ENCODE peak calls at places on chromosomes 4 and X, in eight cellular contexts. B is RWPE1; O is uterus; K is CD4-positive, alpha-beta T cell; J is right lobe of liver; W is body of pancreas; D is tibial nerve; Z is fibroblast of lung. R is an unnamed sample.

GRCh38 chr4:85149656-85150055 is 183.2 kb upstream of the WDFY3 start:
- DNase-seq in B (peak), O (no peak), K (no peak), J (no peak), W (no peak), D (no peak), Z (peak), R (no peak)

GRCh38 chrX:45142185-45142584 is 58.5 kb downstream of the DIPK2B start:
- DNase-seq in B (no peak), O (no peak), K (no peak), J (no peak), W (no peak), D (no peak), Z (no peak), R (no peak)

GRCh38 chr4:95446204-95446603 is 102.6 kb downstream of the UNC5C start:
- DNase-seq in B (no peak), O (no peak), K (no peak), J (no peak), W (no peak), D (no peak), Z (no peak), R (no peak)

GRCh38 chr4:108360857-108361820 is 192.4 kb upstream of the LEF1 start:
- DNase-seq in B (peak), O (no peak), K (no peak), J (no peak), W (no peak), D (no peak), Z (peak), R (no peak)

GRCh38 chr4:71545168-71545567 is 206.3 kb downstream of the SLC4A4 start:
- DNase-seq in B (no peak), O (no peak), K (no peak), J (no peak), W (no peak), D (no peak), Z (peak), R (no peak)

GRCh38 chr4:89438102-89438831 is 130.7 kb upstream of the GPRIN3 start:
- DNase-seq in B (peak), O (no peak), K (peak), J (no peak), W (peak), D (no peak), Z (no peak), R (no peak)

GRCh38 chr4:39928538-39928937 is 49.2 kb downstream of the PDS5A start:
- DNase-seq in B (no peak), O (no peak), K (no peak), J (no peak), W (no peak), D (no peak), Z (no peak), R (no peak)

GRCh38 chr4:104726002-104726401 is 231.3 kb upstream of the CXXC4 start:
- DNase-seq in B (no peak), O (no peak), K (no peak), J (no peak), W (no peak), D (no peak), Z (no peak), R (no peak)

GRCh38 chr4:94536649-94537464 is 85.1 kb downstream of the PDLIM5 start:
- DNase-seq in B (no peak), O (no peak), K (no peak), J (no peak), W (no peak), D (no peak), Z (no peak), R (no peak)

GRCh38 chr4:90958256-90958895 is 831.2 kb downstream of the CCSER1 start:
- DNase-seq in B (peak), O (no peak), K (no peak), J (no peak), W (no peak), D (no peak), Z (peak), R (no peak)

GRCh38 chr4:122584517-122584916 is 36.3 kb downstream of the IL21 start:
- DNase-seq in B (peak), O (no peak), K (no peak), J (no peak), W (no peak), D (no peak), Z (peak), R (no peak)

GRCh38 chrX:119008122-119008744 is 33.8 kb downstream of the LONRF3 start:
- DNase-seq in B (peak), O (no peak), K (peak), J (no peak), W (peak), D (no peak), Z (no peak), R (no peak)

GRCh38 chrX:118553042-118553714 is 57.6 kb downstream of the DOCK11 start:
- DNase-seq in B (no peak), O (no peak), K (no peak), J (no peak), W (no peak), D (no peak), Z (peak), R (no peak)

GRCh38 chr4:123250843-123251242 is 145.8 kb upstream of the SPRY1 start:
- DNase-seq in B (no peak), O (peak), K (no peak), J (no peak), W (no peak), D (peak), Z (peak), R (no peak)

GRCh38 chr4:177235026-177235425 is 74.6 kb upstream of the NEIL3 start:
- DNase-seq in B (no peak), O (no peak), K (no peak), J (no peak), W (no peak), D (no peak), Z (peak), R (no peak)

GRCh38 chr4:183260491-183261151 is 59.5 kb downstream of the CLDN22 start:
- DNase-seq in B (no peak), O (no peak), K (no peak), J (no peak), W (no peak), D (no peak), Z (no peak), R (no peak)

GRCh38 chr4:37562592-37562991 is 123.6 kb downstream of the RELL1 start:
- DNase-seq in B (peak), O (no peak), K (no peak), J (no peak), W (no peak), D (no peak), Z (peak), R (no peak)

GRCh38 chr4:122606364-122607043 is 14.4 kb downstream of the IL21 start:
- DNase-seq in B (no peak), O (no peak), K (no peak), J (no peak), W (no peak), D (no peak), Z (no peak), R (no peak)

GRCh38 chr4:26192921-26193894 is 127.6 kb upstream of the RBPJ start:
- DNase-seq in B (no peak), O (peak), K (no peak), J (no peak), W (no peak), D (no peak), Z (no peak), R (peak)

GRCh38 chr4:83043801-83044407 is 8.9 kb downstream of the COPS4 start:
- DNase-seq in B (peak), O (peak), K (no peak), J (no peak), W (no peak), D (no peak), Z (peak), R (no peak)

GRCh38 chrX:138191998-138192397 is 519.5 kb downstream of the FGF13 start:
- DNase-seq in B (no peak), O (no peak), K (no peak), J (no peak), W (peak), D (no peak), Z (peak), R (no peak)

GRCh38 chrX:6225307-6226052 is 3.2 kb downstream of the NLGN4X start:
- DNase-seq in B (no peak), O (no peak), K (no peak), J (no peak), W (no peak), D (no peak), Z (peak), R (no peak)

GRCh38 chrX:12894074-12894691 is 12.2 kb upstream of the TLR8 start:
- DNase-seq in B (peak), O (peak), K (peak), J (no peak), W (peak), D (no peak), Z (no peak), R (no peak)

GRCh38 chr4:146334862-146335449 is 120.6 kb downstream of the REELD1 start:
- DNase-seq in B (no peak), O (no peak), K (no peak), J (no peak), W (no peak), D (no peak), Z (no peak), R (no peak)

GRCh38 chrX:49930046-49930445 is 7.7 kb downstream of the CLCN5 start:
- DNase-seq in B (no peak), O (no peak), K (no peak), J (no peak), W (no peak), D (no peak), Z (no peak), R (no peak)

GRCh38 chr4:140567722-140568121 is 1.0 kb downstream of the UCP1 start:
- DNase-seq in B (no peak), O (no peak), K (no peak), J (no peak), W (peak), D (no peak), Z (peak), R (no peak)

GRCh38 chr4:175511861-175512260 is 300.2 kb downstream of the GPM6A start:
- DNase-seq in B (no peak), O (no peak), K (no peak), J (no peak), W (no peak), D (no peak), Z (no peak), R (no peak)

GRCh38 chrX:68462197-68462596 is 28.9 kb upstream of the OPHN1 start:
- DNase-seq in B (no peak), O (no peak), K (no peak), J (no peak), W (no peak), D (no peak), Z (peak), R (no peak)

GRCh38 chr4:59597536-59598232 is 1602.4 kb upstream of the ADGRL3 start:
- DNase-seq in B (no peak), O (no peak), K (no peak), J (no peak), W (no peak), D (no peak), Z (no peak), R (no peak)

GRCh38 chrX:7603387-7603786 is 239.6 kb upstream of the VCX start:
- DNase-seq in B (no peak), O (no peak), K (no peak), J (no peak), W (no peak), D (no peak), Z (no peak), R (no peak)

GRCh38 chrX:16435399-16435986 is 214.5 kb upstream of the S100G start:
- DNase-seq in B (no peak), O (no peak), K (no peak), J (no peak), W (no peak), D (no peak), Z (no peak), R (no peak)

GRCh38 chrX:16427668-16428067 is 222.3 kb upstream of the S100G start:
- DNase-seq in B (no peak), O (no peak), K (no peak), J (no peak), W (no peak), D (no peak), Z (no peak), R (no peak)

GRCh38 chrX:16433021-16433420 is 216.9 kb upstream of the S100G start:
- DNase-seq in B (no peak), O (no peak), K (no peak), J (no peak), W (no peak), D (no peak), Z (no peak), R (no peak)

GRCh38 chrX:16429391-16429790 is 220.6 kb upstream of the S100G start:
- DNase-seq in B (no peak), O (no peak), K (no peak), J (no peak), W (no peak), D (no peak), Z (no peak), R (no peak)

GRCh38 chrX:16431266-16431665 is 218.7 kb upstream of the S100G start:
- DNase-seq in B (no peak), O (no peak), K (no peak), J (no peak), W (no peak), D (no peak), Z (no peak), R (no peak)
- H3K27ac ChIP-seq in B (no peak), O (no peak), K (no peak), J (no peak), W (no peak), D (no peak), Z (no peak), R (no peak)

DNA sequence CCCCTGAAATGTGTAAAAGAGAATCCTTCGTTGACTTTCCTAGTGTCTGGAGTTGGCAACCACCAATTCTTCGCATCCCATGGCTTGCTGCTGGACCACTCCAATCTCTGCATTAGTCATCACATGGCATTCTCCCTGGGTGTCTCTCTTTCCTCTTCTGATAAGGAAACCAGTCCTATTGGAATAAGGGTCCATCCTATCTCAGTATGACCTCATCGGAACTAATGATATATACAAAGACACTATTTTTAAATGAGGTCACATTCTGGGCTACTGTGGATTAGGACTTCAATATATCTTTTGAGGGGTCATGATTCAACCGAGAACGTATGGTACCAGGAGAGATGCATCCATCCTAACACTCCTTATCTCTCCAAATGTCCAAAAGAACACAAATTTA is 259.1 kb upstream of the CPEB2 start:
- DNase-seq in B (no peak), O (no peak), K (no peak), J (no peak), W (no peak), D (no peak), Z (no peak), R (no peak)
- TF ChIP-seq CTCF in B (no peak), O (no peak), K (no peak), J (no peak), W (no peak), D (no peak), Z (no peak), R (no peak)

DNA sequence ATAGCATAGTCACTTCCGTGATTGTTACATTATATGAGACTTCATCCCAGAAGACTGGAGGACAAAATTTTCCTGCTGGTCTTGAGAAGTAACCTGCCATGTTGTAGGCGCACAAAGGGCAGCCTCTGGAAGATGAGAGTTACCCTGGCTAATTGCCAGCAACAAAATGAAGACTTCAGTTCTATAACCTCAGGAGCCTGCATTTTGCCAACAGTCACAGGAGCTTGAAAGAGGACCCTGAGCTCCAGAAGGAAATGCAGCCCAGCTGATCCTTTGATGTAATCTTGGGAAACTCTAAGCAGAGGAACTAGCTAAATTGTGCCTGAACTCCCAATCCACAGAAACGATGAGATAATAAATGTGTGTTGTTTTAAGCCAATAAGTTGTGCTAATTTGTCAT is 89.9 kb upstream of the MAPK10 start:
- DNase-seq in B (no peak), O (no peak), K (no peak), J (no peak), W (no peak), D (no peak), Z (no peak), R (no peak)
- H3K27ac ChIP-seq in B (no peak), O (peak), K (no peak), J (no peak), W (no peak), D (no peak), Z (no peak), R (no peak)

DNA sequence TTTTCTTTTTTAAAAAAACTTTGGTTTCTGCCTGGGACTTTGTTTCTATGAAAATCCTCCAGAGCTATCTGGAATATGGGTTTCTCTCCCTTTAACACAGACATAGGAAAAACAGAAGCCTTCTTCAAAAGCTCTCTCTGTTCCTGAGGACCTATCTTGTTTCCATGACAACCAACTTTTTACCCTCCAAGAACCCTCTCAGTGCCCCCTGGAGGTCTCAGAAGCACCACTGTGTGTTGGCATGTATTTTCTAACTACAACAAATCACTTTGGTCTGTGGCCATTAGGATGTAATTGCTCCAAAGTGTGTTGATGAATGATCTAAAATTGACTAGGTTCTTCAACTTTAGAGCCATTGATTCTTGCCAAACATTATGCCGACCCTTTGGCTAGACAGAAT is 1331.6 kb downstream of the ADGRL3 start:
- DNase-seq in B (no peak), O (no peak), K (no peak), J (no peak), W (no peak), D (no peak), Z (no peak), R (no peak)
- TF ChIP-seq CTCF in B (no peak), O (no peak), K (no peak), J (no peak), W (no peak), D (no peak), Z (no peak), R (no peak)

GRCh38 chr4:127783026-127783769 is 1.1 kb downstream of the HSPA4L start:
- DNase-seq in B (peak), O (peak), K (peak), J (peak), W (peak), D (peak), Z (peak), R (peak)
- H3K27ac ChIP-seq in B (peak), O (peak), K (no peak), J (peak), W (peak), D (peak), Z (peak), R (peak)

GRCh38 chr4:7999279-7999678 is 59.6 kb upstream of the AFAP1 start:
- DNase-seq in B (no peak), O (no peak), K (no peak), J (no peak), W (no peak), D (no peak), Z (no peak), R (no peak)
- TF ChIP-seq CTCF in B (no peak), O (no peak), K (no peak), J (no peak), W (no peak), D (no peak), Z (no peak), R (no peak)

GRCh38 chrX:101217689-101218088 is 1.9 kb upstream of the DRP2 start:
- DNase-seq in B (no peak), O (no peak), K (no peak), J (no peak), W (no peak), D (no peak), Z (no peak), R (no peak)

GRCh38 chrX:101219116-101219839 is at the start of gene DRP2:
- DNase-seq in B (peak), O (no peak), K (no peak), J (no peak), W (no peak), D (no peak), Z (peak), R (no peak)

GRCh38 chrX:101223226-101223625 is 3.6 kb downstream of the DRP2 start:
- DNase-seq in B (no peak), O (no peak), K (no peak), J (no peak), W (no peak), D (no peak), Z (no peak), R (no peak)

GRCh38 chrX:101219840-101220191 is 230 bp downstream of the DRP2 start:
- DNase-seq in B (no peak), O (no peak), K (no peak), J (no peak), W (no peak), D (no peak), Z (peak), R (peak)

GRCh38 chrX:101220881-101221280 is 1.3 kb downstream of the DRP2 start:
- DNase-seq in B (no peak), O (no peak), K (no peak), J (no peak), W (no peak), D (no peak), Z (no peak), R (no peak)
- H3K27ac ChIP-seq in B (no peak), O (no peak), K (no peak), J (no peak), W (no peak), D (no peak), Z (no peak), R (peak)

DNA sequence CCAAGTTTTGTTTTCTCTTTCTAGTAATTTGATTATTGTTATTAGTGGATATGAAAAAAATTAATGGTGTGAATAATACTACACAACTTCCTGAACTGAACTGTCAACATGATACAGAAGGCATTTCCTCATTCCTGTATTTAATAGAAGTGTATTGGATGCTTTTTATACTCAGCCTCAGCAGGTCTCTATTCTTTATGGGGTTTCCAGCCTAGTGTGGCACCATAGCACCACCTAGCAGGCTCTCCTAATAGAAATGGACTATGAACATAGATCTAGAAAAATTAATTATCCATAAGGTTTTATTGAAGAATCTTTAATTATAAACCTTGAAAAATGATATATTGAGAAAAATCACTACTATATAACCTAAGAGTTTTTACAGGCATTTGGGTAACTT is 52.4 kb downstream of the GLRB start:
- DNase-seq in B (peak), O (no peak), K (no peak), J (no peak), W (peak), D (no peak), Z (peak), R (peak)
- TF ChIP-seq CTCF in B (peak), O (peak), K (no peak), J (peak), W (no peak), D (peak), Z (peak), R (no peak)

GRCh38 chrX:133965321-133965720 is 20.1 kb downstream of the GPC3 start:
- DNase-seq in B (no peak), O (no peak), K (no peak), J (no peak), W (no peak), D (no peak), Z (no peak), R (no peak)
- H3K27ac ChIP-seq in B (no peak), O (no peak), K (no peak), J (no peak), W (no peak), D (no peak), Z (no peak), R (no peak)